ENCODE peak calls at places on chromosome 15, in eight cellular contexts. I is breast epithelium, P is fibroblast of lung, N is natural killer cell, U is foreskin fibroblast, E is GM10248, R is astrocyte, H is adrenal gland. B is an unnamed sample.

GRCh38 chr15:80152896-80153876 is at the start of gene FAH:
- DNase-seq in R (peak; percentile 48), N (peak; percentile 47), P (peak; percentile 62), E (no peak), H (peak; percentile 36), I (no peak), U (peak; percentile 46), B (peak; percentile 61)

GRCh38 chr15:65824941-65825544 is 33.0 kb upstream of the DENND4A start:
- DNase-seq in P (peak; percentile 31), N (no peak), E (no peak), I (no peak), H (no peak), U (peak; percentile 70), R (peak; percentile 27), B (peak; percentile 82)

GRCh38 chr15:34055868-34056595 is 17.0 kb upstream of the AVEN start:
- DNase-seq in N (no peak), U (peak; percentile 29), H (no peak), P (peak; percentile 95), I (no peak), E (no peak), R (peak; percentile 93), B (peak; percentile 97)

GRCh38 chr15:27973886-27974285 is 125.2 kb downstream of the OCA2 start:
- DNase-seq in R (no peak), P (no peak), E (no peak), N (no peak), U (no peak), H (no peak), I (no peak), B (no peak)

GRCh38 chr15:31296304-31297220 is 30.1 kb upstream of the KLF13 start:
- DNase-seq in E (no peak), H (peak; percentile 13), R (no peak), P (no peak), U (no peak), N (peak; percentile 4), I (peak; percentile 84), B (no peak)

GRCh38 chr15:64898406-64898805 is 13.3 kb upstream of the ANKDD1A start:
- DNase-seq in N (no peak), H (no peak), E (no peak), P (no peak), I (no peak), R (no peak), U (no peak), B (no peak)

GRCh38 chr15:99507016-99507731 is 58.6 kb upstream of the MEF2A start:
- DNase-seq in I (peak; percentile 42), U (peak; percentile 50), P (peak; percentile 83), E (no peak), R (peak; percentile 78), H (no peak), N (no peak), B (peak; percentile 88)

GRCh38 chr15:94924971-94925593 is 693.7 kb downstream of the MCTP2 start:
- DNase-seq in P (no peak), H (no peak), E (no peak), U (no peak), I (no peak), N (no peak), R (no peak), B (peak; percentile 0)

GRCh38 chr15:68421798-68422402 is 10.1 kb downstream of the ITGA11 start:
- DNase-seq in N (no peak), H (peak; percentile 4), E (no peak), I (no peak), P (peak; percentile 87), U (no peak), R (peak; percentile 78), B (no peak)

GRCh38 chr15:93152264-93152884 is 63.4 kb upstream of the RGMA start:
- DNase-seq in I (no peak), U (no peak), E (no peak), P (no peak), N (peak; percentile 32), R (no peak), H (no peak), B (no peak)

GRCh38 chr15:100918034-100918689 is 995 bp upstream of the LRRK1 start:
- DNase-seq in U (peak; percentile 73), P (peak; percentile 69), R (peak; percentile 53), I (peak; percentile 76), N (peak; percentile 26), E (peak; percentile 90), H (peak; percentile 63), B (peak; percentile 77)

GRCh38 chr15:100691321-100691720 is 88.9 kb downstream of the ASB7 start:
- DNase-seq in N (no peak), U (no peak), R (no peak), E (no peak), I (no peak), P (no peak), H (no peak), B (no peak)

GRCh38 chr15:45714501-45715488 is 80.0 kb downstream of the SQOR start:
- DNase-seq in P (peak; percentile 21), R (peak; percentile 6), I (no peak), H (peak; percentile 56), N (no peak), U (peak; percentile 80), E (no peak), B (peak; percentile 86)

GRCh38 chr15:63288778-63289378 is 11.5 kb downstream of the APH1B start:
- DNase-seq in E (peak; percentile 49), H (no peak), U (peak; percentile 43), N (no peak), P (peak; percentile 35), R (no peak), I (no peak), B (peak; percentile 82)

GRCh38 chr15:100328796-100329195 is 13.0 kb downstream of the ADAMTS17 start:
- DNase-seq in N (no peak), H (no peak), U (no peak), I (no peak), R (no peak), E (no peak), P (no peak), B (no peak)

GRCh38 chr15:89196994-89197393 is 24.4 kb downstream of the RLBP1 start:
- DNase-seq in N (no peak), U (no peak), H (no peak), R (no peak), P (no peak), I (no peak), E (no peak), B (no peak)

GRCh38 chr15:49606594-49606993 is 14.0 kb downstream of the FAM227B start:
- DNase-seq in E (no peak), R (no peak), N (no peak), I (no peak), P (no peak), U (no peak), H (no peak), B (no peak)
- TF ChIP-seq CTCF in E (no peak), R (peak; percentile 4), N (no peak), I (no peak), P (peak; percentile 21), U (peak; percentile 48), H (no peak), B (peak; percentile 25)

GRCh38 chr15:52146776-52147175 is 34.2 kb upstream of the BCL2L10 start:
- DNase-seq in I (no peak), E (no peak), U (peak; percentile 38), N (no peak), R (peak; percentile 46), H (no peak), P (peak; percentile 58), B (no peak)

GRCh38 chr15:52146261-52146660 is 33.7 kb upstream of the BCL2L10 start:
- DNase-seq in N (no peak), H (no peak), R (no peak), E (no peak), U (no peak), I (no peak), P (no peak), B (no peak)

GRCh38 chr15:52150043-52150825 is 37.7 kb upstream of the BCL2L10 start:
- DNase-seq in I (no peak), P (no peak), N (no peak), E (no peak), U (no peak), R (no peak), H (no peak), B (no peak)

GRCh38 chr15:52150878-52151277 is 38.3 kb upstream of the BCL2L10 start:
- DNase-seq in N (no peak), E (no peak), R (no peak), P (no peak), H (no peak), I (no peak), U (no peak), B (no peak)

DNA sequence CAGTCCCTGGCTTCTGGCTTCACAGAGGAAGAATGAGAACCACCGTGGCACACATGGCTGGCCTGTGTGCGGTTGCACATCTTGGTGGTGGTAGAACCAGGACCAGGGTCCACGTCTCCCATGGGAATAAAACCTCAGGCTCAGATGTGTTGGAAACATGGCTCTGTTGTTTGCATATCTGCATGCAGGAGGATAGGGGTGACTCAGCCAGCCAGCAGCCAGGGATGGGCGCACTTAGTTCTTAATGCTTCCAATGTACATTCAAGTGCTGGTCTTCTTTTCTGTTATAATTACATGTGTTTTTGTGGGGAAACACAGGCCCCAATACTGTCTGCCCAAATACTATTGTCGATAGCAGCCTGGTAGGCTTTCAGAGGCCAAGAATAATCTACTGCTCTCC is 35.8 kb upstream of the BCL2L10 start:
- DNase-seq in U (peak; percentile 26), P (peak; percentile 19), N (no peak), R (no peak), I (no peak), E (no peak), H (no peak), B (no peak)
- TF ChIP-seq CTCF in U (no peak), P (no peak), N (no peak), R (no peak), I (no peak), E (no peak), H (no peak), B (no peak)

DNA sequence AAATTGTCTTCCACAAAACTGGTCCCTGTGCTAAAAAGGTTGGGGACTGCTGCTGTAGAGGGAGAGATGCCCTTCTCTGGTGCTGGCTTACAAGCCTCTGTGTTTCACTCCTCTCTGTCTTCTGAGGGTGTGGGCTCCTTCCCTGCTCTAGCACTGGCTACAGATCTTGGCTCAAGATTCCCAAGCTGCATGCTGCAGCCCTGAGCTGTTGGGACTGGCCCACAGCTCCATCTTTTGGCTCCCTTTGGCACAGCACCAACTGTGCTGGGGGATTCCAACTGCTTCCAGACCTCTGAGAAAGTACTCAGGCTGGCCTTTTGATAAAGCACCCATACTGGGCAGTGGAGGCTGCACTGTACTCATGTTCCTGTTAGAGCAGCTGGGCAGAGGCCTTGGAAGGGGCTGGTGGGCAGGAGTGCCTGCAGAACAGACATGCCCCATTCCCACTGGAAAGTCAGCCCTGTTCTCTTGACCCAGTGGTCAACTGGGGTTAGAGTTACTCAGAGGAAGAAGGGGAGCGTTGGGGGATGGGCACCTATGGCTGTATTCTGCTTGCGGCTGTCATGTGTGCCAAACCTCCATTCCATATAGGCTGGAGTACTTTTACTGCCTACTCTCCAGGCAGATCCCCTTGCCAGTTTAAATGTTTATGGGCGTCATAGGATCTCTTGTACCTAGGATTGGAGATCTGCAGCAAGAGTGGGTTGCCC is 55.7 kb downstream of the GALK2 start:
- DNase-seq in P (peak; percentile 30), I (no peak), U (no peak), N (no peak), E (no peak), R (peak; percentile 20), H (no peak), B (peak; percentile 67)
- TF ChIP-seq CTCF in P (no peak), I (no peak), U (peak; percentile 10), N (no peak), E (peak; percentile 13), R (no peak), H (no peak), B (peak; percentile 16)

DNA sequence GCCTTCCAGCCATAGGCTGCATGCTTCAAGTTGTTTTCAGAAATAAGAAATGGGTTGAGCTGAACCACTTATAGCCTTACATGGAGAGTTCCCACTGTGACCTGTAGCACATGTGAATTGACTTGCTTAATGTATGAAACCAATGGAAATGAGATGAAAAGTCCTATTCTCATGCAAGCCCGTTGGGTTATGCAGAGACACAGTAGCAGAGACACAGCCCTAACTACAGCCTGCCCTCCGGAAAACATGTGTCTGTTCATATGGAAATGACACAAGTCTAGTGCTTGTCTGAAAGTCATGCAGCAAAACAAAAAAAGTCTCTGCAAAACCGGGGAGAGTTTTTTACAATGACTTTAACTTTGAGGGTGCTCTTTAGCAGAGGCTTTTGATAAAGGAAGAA is 14.5 kb downstream of the HIGD2B start:
- DNase-seq in I (no peak), N (no peak), R (no peak), H (no peak), U (no peak), E (no peak), P (no peak), B (no peak)
- TF ChIP-seq CTCF in I (no peak), N (no peak), R (no peak), H (no peak), U (no peak), E (no peak), P (no peak), B (no peak)